ENCODE peak calls at places on chromosomes 16 and 17, in five cellular contexts. H is NT2/D1, A is GM12878, Q is H1, U is HepG2. B is an unnamed sample.

GRCh38 chr17:57894848-57895247 is 45.0 kb upstream of the MRPS23 start:
- DNase-seq in H (no peak), A (no peak), Q (no peak), U (no peak), B (no peak)

GRCh38 chr16:19417640-19418039 is at the start of gene TMC5:
- DNase-seq in H (no peak), A (no peak), Q (no peak), U (no peak), B (no peak)

GRCh38 chr17:77189148-77189547 is 48.4 kb downstream of the SEC14L1 start:
- DNase-seq in H (no peak), A (peak; percentile 64), Q (no peak), U (no peak), B (no peak)

GRCh38 chr17:67602974-67603373 is 114.8 kb upstream of the NOL11 start:
- DNase-seq in H (peak; percentile 39), A (no peak), Q (peak; percentile 21), U (peak; percentile 71), B (peak; percentile 54)

GRCh38 chr17:75996665-75997590 is 3.7 kb upstream of the CDK3 start:
- DNase-seq in H (no peak), A (peak; percentile 45), Q (no peak), U (peak; percentile 94), B (no peak)

GRCh38 chr17:4719684-4720221 is 9.3 kb downstream of the ARRB2 start:
- DNase-seq in H (no peak), A (no peak), Q (no peak), U (no peak), B (peak; percentile 30)

GRCh38 chr16:1337486-1337885 is 4.0 kb downstream of the BAIAP3 start:
- DNase-seq in H (no peak), A (no peak), Q (no peak), U (no peak), B (no peak)

GRCh38 chr17:79629548-79630049 is 18.7 kb upstream of the RBFOX3 start:
- DNase-seq in H (no peak), A (no peak), Q (no peak), U (no peak), B (no peak)

GRCh38 chr16:29926675-29927522 is 873 bp upstream of the KCTD13 start:
- DNase-seq in H (no peak), A (no peak), Q (no peak), U (peak; percentile 35), B (peak; percentile 51)

GRCh38 chr16:87165885-87166284 is 151.3 kb downstream of the C16orf95 start:
- DNase-seq in H (no peak), A (no peak), Q (no peak), U (no peak), B (no peak)

GRCh38 chr17:66455022-66455547 is 152.7 kb downstream of the PRKCA start:
- DNase-seq in H (no peak), A (no peak), Q (no peak), U (no peak), B (no peak)

GRCh38 chr17:30372755-30373154 is 6.0 kb upstream of the CPD start:
- DNase-seq in H (no peak), A (no peak), Q (no peak), U (no peak), B (no peak)

GRCh38 chr16:12898556-12898955 is 2.8 kb upstream of the SHISA9 start:
- DNase-seq in H (no peak), A (no peak), Q (no peak), U (no peak), B (no peak)

GRCh38 chr16:11333696-11334095 is 11.6 kb upstream of the RMI2 start:
- DNase-seq in H (no peak), A (no peak), Q (no peak), U (no peak), B (no peak)

GRCh38 chr17:33858682-33859081 is 396.4 kb upstream of the CCL2 start:
- DNase-seq in H (no peak), A (no peak), Q (no peak), U (no peak), B (no peak)

GRCh38 chr17:16872836-16873653 is 98.9 kb downstream of the TNFRSF13B start:
- DNase-seq in H (peak; percentile 25), A (no peak), Q (no peak), U (no peak), B (peak; percentile 77)

GRCh38 chr17:50264263-50265113 is 9.8 kb upstream of the TMEM92 start:
- DNase-seq in H (no peak), A (no peak), Q (no peak), U (no peak), B (no peak)

GRCh38 chr17:77100009-77100408 is 40.8 kb upstream of the SEC14L1 start:
- DNase-seq in H (no peak), A (no peak), Q (no peak), U (no peak), B (no peak)

GRCh38 chr16:89395150-89396142 is 94.9 kb downstream of the ANKRD11 start:
- DNase-seq in H (no peak), A (no peak), Q (no peak), U (peak; percentile 97), B (peak; percentile 45)

GRCh38 chr16:80682435-80683070 is 121.8 kb downstream of the CDYL2 start:
- DNase-seq in H (no peak), A (no peak), Q (no peak), U (no peak), B (no peak)

GRCh38 chr16:27199235-27199586 is 4.1 kb upstream of the KDM8 start:
- DNase-seq in H (no peak), A (peak; percentile 12), Q (no peak), U (no peak), B (no peak)

GRCh38 chr16:1655909-1656807 is 21.9 kb upstream of the JPT2 start:
- DNase-seq in H (no peak), A (no peak), Q (no peak), U (no peak), B (no peak)

GRCh38 chr17:44832821-44833220 is 2.7 kb upstream of the GJC1 start:
- DNase-seq in H (no peak), A (no peak), Q (no peak), U (no peak), B (no peak)

GRCh38 chr16:8391219-8391757 is 199.0 kb downstream of the TMEM114 start:
- DNase-seq in H (no peak), A (no peak), Q (no peak), U (peak; percentile 64), B (no peak)

GRCh38 chr17:77125432-77125901 is 15.3 kb upstream of the SEC14L1 start:
- DNase-seq in H (no peak), A (no peak), Q (no peak), U (peak; percentile 67), B (no peak)

GRCh38 chr16:85384831-85385462 is 228.2 kb upstream of the GSE1 start:
- DNase-seq in H (no peak), A (no peak), Q (no peak), U (no peak), B (no peak)

GRCh38 chr17:42886283-42887176 is 14.1 kb upstream of the G6PC1 start:
- DNase-seq in H (no peak), A (no peak), Q (no peak), U (peak; percentile 72), B (no peak)

GRCh38 chr16:85485379-85485778 is 127.7 kb upstream of the GSE1 start:
- DNase-seq in H (no peak), A (no peak), Q (no peak), U (no peak), B (no peak)

GRCh38 chr16:79612207-79612606 is 11.7 kb upstream of the MAF start:
- DNase-seq in H (no peak), A (no peak), Q (no peak), U (no peak), B (no peak)

GRCh38 chr17:27846042-27846655 is 45.8 kb upstream of the NOS2 start:
- DNase-seq in H (no peak), A (no peak), Q (no peak), U (no peak), B (no peak)

GRCh38 chr17:61251939-61252865 is 147.4 kb upstream of the TBX2 start:
- DNase-seq in H (no peak), A (no peak), Q (no peak), U (no peak), B (no peak)

GRCh38 chr17:58414596-58414997 is 2.7 kb downstream of the RNF43 start:
- DNase-seq in H (no peak), A (no peak), Q (no peak), U (peak; percentile 77), B (no peak)

GRCh38 chr16:12255473-12255872 is 278.9 kb downstream of the SNX29 start:
- DNase-seq in H (no peak), A (no peak), Q (no peak), U (no peak), B (no peak)

GRCh38 chr16:59913666-59914065 is 1179.5 kb upstream of the GOT2 start:
- DNase-seq in H (no peak), A (no peak), Q (no peak), U (no peak), B (no peak)
- TF ChIP-seq SUZ12 in H (no peak), A (no peak), Q (no peak), U (no peak), B (no peak)

DNA sequence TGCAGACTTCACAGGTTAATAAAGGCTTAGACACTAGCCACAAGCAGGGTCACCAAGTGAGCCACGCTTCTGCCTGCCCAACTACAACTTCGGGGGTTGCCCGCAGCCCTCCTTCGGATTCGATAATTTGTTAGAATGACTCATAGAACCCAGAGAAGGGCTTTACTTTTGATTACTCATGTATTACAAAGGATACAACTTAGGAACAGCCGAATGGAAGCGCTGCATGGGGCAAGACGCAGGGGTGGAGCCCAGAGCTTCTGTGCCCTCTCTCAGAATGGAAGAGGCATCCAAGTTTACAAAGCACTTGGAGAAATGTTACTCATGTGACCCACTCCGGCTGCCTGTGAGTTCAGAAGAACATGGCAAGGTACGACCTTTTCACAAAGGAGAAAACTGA is 7.5 kb upstream of the CDH5 start:
- DNase-seq in H (no peak), A (no peak), Q (no peak), U (no peak), B (no peak)
- TF ChIP-seq SUZ12 in H (no peak), A (no peak), Q (no peak), U (no peak), B (no peak)

GRCh38 chr16:23833960-23834685 is 1.7 kb upstream of the PRKCB start:
- DNase-seq in H (no peak), A (no peak), Q (no peak), U (no peak), B (no peak)
- TF ChIP-seq SUZ12 in H (no peak), A (no peak), Q (no peak), U (no peak), B (no peak)

GRCh38 chr16:68386628-68387027 is 61.7 kb downstream of the SMPD3 start:
- DNase-seq in H (no peak), A (no peak), Q (no peak), U (no peak), B (no peak)
- TF ChIP-seq SUZ12 in H (no peak), A (no peak), Q (no peak), U (no peak), B (no peak)

DNA sequence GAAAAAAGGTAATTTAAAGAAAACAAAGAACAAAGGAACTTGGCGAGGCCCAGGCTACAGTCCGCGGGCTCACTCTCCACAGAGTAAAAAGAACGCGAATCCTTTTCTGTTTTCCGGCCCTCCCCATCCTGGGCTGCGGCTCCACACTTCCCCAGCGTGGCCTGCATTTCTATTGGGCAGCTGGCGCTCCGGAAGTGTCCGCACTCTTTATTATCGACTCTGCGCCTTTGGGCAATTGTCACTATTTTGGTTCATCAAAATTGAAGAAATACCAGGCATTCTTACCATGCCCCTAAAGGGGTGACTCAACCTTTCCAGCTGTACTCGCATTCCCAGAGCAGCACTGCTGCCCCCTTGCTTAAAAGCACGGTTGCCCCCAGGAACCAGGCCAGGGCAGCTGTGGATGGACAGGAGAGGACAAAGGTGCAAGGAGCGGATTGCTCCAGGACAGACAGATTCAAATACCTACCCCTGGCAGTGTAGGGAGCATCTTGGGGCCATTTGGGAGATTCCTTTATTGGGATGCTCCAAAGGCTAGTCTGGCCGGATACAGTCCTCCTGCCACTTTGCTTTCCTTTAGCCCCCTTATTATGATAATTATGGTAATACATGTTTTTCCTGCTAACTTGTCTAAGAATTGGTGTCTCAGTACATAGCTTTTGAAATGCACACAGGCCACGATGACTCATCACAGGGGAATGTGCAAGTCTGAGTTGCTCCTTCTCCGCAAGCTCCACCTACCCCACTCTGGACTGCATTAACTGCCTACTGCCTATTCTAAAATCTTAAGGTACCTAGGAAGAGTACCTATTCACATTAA is 985 bp upstream of the SLFN12 start:
- DNase-seq in H (peak; percentile 80), A (peak; percentile 40), Q (peak; percentile 82), U (peak; percentile 81), B (peak; percentile 26)
- TF ChIP-seq SUZ12 in H (no peak), A (no peak), Q (no peak), U (no peak), B (no peak)

B was measured in HEK293T.